ENCODE peak calls at places on chromosomes 16 and 17, in seven cellular contexts. One of them, this sample, is unnamed.

GRCh38 chr16:14194706-14195105 is 123.6 kb downstream of the MRTFB start:
- DNase-seq in uterus: no peak
- DNase-seq in GM23338: no peak
- DNase-seq in cardiac muscle cell: no peak
- DNase-seq in A549: no peak
- DNase-seq in neural progenitor cell: no peak
- DNase-seq in mesenchymal stem cell: no peak
- DNase-seq in this sample: no peak

GRCh38 chr17:34816806-34817205 is 144.5 kb downstream of the CCT6B start:
- DNase-seq in A549: no peak
- DNase-seq in cardiac muscle cell: no peak
- DNase-seq in mesenchymal stem cell: no peak
- DNase-seq in neural progenitor cell: peak; percentile 51
- DNase-seq in uterus: no peak
- DNase-seq in GM23338: no peak
- DNase-seq in this sample: no peak

GRCh38 chr17:28963841-28964240 is 12.5 kb upstream of the PHF12 start:
- DNase-seq in cardiac muscle cell: no peak
- DNase-seq in GM23338: no peak
- DNase-seq in uterus: no peak
- DNase-seq in A549: no peak
- DNase-seq in mesenchymal stem cell: no peak
- DNase-seq in neural progenitor cell: no peak
- DNase-seq in this sample: no peak

GRCh38 chr16:12609937-12610699 is 193.6 kb downstream of the CPPED1 start:
- DNase-seq in A549: no peak
- DNase-seq in neural progenitor cell: no peak
- DNase-seq in cardiac muscle cell: no peak
- DNase-seq in mesenchymal stem cell: no peak
- DNase-seq in uterus: no peak
- DNase-seq in GM23338: no peak
- DNase-seq in this sample: no peak

GRCh38 chr17:61568219-61569072 is 22.6 kb downstream of the NACA2 start:
- DNase-seq in A549: peak; percentile 94
- DNase-seq in uterus: no peak
- DNase-seq in mesenchymal stem cell: no peak
- DNase-seq in neural progenitor cell: no peak
- DNase-seq in cardiac muscle cell: no peak
- DNase-seq in GM23338: no peak
- DNase-seq in this sample: no peak

GRCh38 chr17:50174444-50174843 is 8.6 kb downstream of the SGCA start:
- DNase-seq in cardiac muscle cell: no peak
- DNase-seq in neural progenitor cell: no peak
- DNase-seq in A549: no peak
- DNase-seq in mesenchymal stem cell: no peak
- DNase-seq in GM23338: no peak
- DNase-seq in uterus: no peak
- DNase-seq in this sample: no peak

GRCh38 chr17:15944720-15945492 is at the start of gene ADORA2B:
- DNase-seq in uterus: peak; percentile 48
- DNase-seq in mesenchymal stem cell: peak; percentile 83
- DNase-seq in neural progenitor cell: peak; percentile 89
- DNase-seq in A549: peak; percentile 91
- DNase-seq in GM23338: peak; percentile 83
- DNase-seq in cardiac muscle cell: peak; percentile 89
- DNase-seq in this sample: peak; percentile 14

GRCh38 chr17:40242774-40243173 is 23.7 kb downstream of the WIPF2 start:
- DNase-seq in GM23338: no peak
- DNase-seq in neural progenitor cell: no peak
- DNase-seq in cardiac muscle cell: no peak
- DNase-seq in A549: no peak
- DNase-seq in mesenchymal stem cell: no peak
- DNase-seq in uterus: no peak
- DNase-seq in this sample: no peak

GRCh38 chr16:49337814-49338350 is 35.7 kb upstream of the C16orf78 start:
- DNase-seq in uterus: no peak
- DNase-seq in mesenchymal stem cell: no peak
- DNase-seq in cardiac muscle cell: no peak
- DNase-seq in neural progenitor cell: no peak
- DNase-seq in GM23338: no peak
- DNase-seq in A549: no peak
- DNase-seq in this sample: no peak

GRCh38 chr16:6888536-6888935 is 444.1 kb upstream of the RBFOX1 start:
- DNase-seq in cardiac muscle cell: no peak
- DNase-seq in neural progenitor cell: no peak
- DNase-seq in uterus: no peak
- DNase-seq in GM23338: no peak
- DNase-seq in A549: no peak
- DNase-seq in mesenchymal stem cell: no peak
- DNase-seq in this sample: no peak

GRCh38 chr16:81861503-81861902 is 82.4 kb downstream of the PLCG2 start:
- DNase-seq in mesenchymal stem cell: no peak
- DNase-seq in neural progenitor cell: no peak
- DNase-seq in GM23338: no peak
- DNase-seq in uterus: no peak
- DNase-seq in A549: no peak
- DNase-seq in cardiac muscle cell: no peak
- DNase-seq in this sample: no peak

GRCh38 chr16:84572096-84572495 is 45.8 kb downstream of the COTL1 start:
- DNase-seq in GM23338: no peak
- DNase-seq in neural progenitor cell: no peak
- DNase-seq in mesenchymal stem cell: no peak
- DNase-seq in uterus: no peak
- DNase-seq in cardiac muscle cell: no peak
- DNase-seq in A549: no peak
- DNase-seq in this sample: no peak

GRCh38 chr17:14201087-14201486 is 35.6 kb downstream of the CDRT15 start:
- DNase-seq in A549: no peak
- DNase-seq in uterus: no peak
- DNase-seq in GM23338: no peak
- DNase-seq in neural progenitor cell: no peak
- DNase-seq in mesenchymal stem cell: no peak
- DNase-seq in cardiac muscle cell: peak; percentile 44
- DNase-seq in this sample: peak; percentile 76

GRCh38 chr16:81623365-81624102 is 155.6 kb upstream of the PLCG2 start:
- DNase-seq in GM23338: peak; percentile 75
- DNase-seq in A549: peak; percentile 73
- DNase-seq in cardiac muscle cell: peak; percentile 65
- DNase-seq in neural progenitor cell: peak; percentile 73
- DNase-seq in mesenchymal stem cell: peak; percentile 57
- DNase-seq in uterus: no peak
- DNase-seq in this sample: peak; percentile 52

GRCh38 chr17:65170839-65171238 is 33.7 kb downstream of the RGS9 start:
- DNase-seq in GM23338: no peak
- DNase-seq in uterus: no peak
- DNase-seq in cardiac muscle cell: peak; percentile 73
- DNase-seq in A549: no peak
- DNase-seq in neural progenitor cell: no peak
- DNase-seq in mesenchymal stem cell: peak; percentile 60
- DNase-seq in this sample: no peak

GRCh38 chr17:57109393-57110151 is 24.5 kb downstream of the AKAP1 start:
- DNase-seq in A549: no peak
- DNase-seq in uterus: no peak
- DNase-seq in mesenchymal stem cell: no peak
- DNase-seq in cardiac muscle cell: peak; percentile 29
- DNase-seq in GM23338: peak; percentile 63
- DNase-seq in neural progenitor cell: peak; percentile 42
- DNase-seq in this sample: no peak

GRCh38 chr16:77171750-77172635 is 19.0 kb upstream of the MON1B start:
- DNase-seq in A549: peak; percentile 65
- DNase-seq in cardiac muscle cell: peak; percentile 76
- DNase-seq in GM23338: peak; percentile 82
- DNase-seq in mesenchymal stem cell: peak; percentile 62
- DNase-seq in uterus: no peak
- DNase-seq in neural progenitor cell: peak; percentile 75
- DNase-seq in this sample: no peak

GRCh38 chr16:67594956-67595355 is 32.6 kb downstream of the CTCF start:
- DNase-seq in cardiac muscle cell: peak; percentile 79
- DNase-seq in GM23338: peak; percentile 56
- DNase-seq in mesenchymal stem cell: peak; percentile 13
- DNase-seq in neural progenitor cell: no peak
- DNase-seq in uterus: no peak
- DNase-seq in A549: no peak
- DNase-seq in this sample: no peak

GRCh38 chr16:85583491-85584181 is 29.5 kb upstream of the GSE1 start:
- DNase-seq in A549: no peak
- DNase-seq in neural progenitor cell: peak; percentile 83
- DNase-seq in mesenchymal stem cell: peak; percentile 97
- DNase-seq in cardiac muscle cell: peak; percentile 53
- DNase-seq in uterus: no peak
- DNase-seq in GM23338: no peak
- DNase-seq in this sample: no peak

GRCh38 chr16:85313541-85314208 is 201.4 kb upstream of the CIBAR2 start:
- DNase-seq in cardiac muscle cell: peak; percentile 11
- DNase-seq in A549: no peak
- DNase-seq in neural progenitor cell: no peak
- DNase-seq in GM23338: no peak
- DNase-seq in uterus: no peak
- DNase-seq in mesenchymal stem cell: peak; percentile 70
- DNase-seq in this sample: no peak

GRCh38 chr17:67606471-67606870 is 111.3 kb upstream of the NOL11 start:
- DNase-seq in GM23338: no peak
- DNase-seq in uterus: no peak
- DNase-seq in cardiac muscle cell: peak; percentile 49
- DNase-seq in neural progenitor cell: no peak
- DNase-seq in mesenchymal stem cell: no peak
- DNase-seq in A549: no peak
- DNase-seq in this sample: no peak

GRCh38 chr16:80984124-80984892 is 22.4 kb downstream of the CMC2 start:
- DNase-seq in neural progenitor cell: no peak
- DNase-seq in A549: no peak
- DNase-seq in uterus: no peak
- DNase-seq in GM23338: no peak
- DNase-seq in mesenchymal stem cell: no peak
- DNase-seq in cardiac muscle cell: no peak
- DNase-seq in this sample: no peak

GRCh38 chr17:17729620-17730249 is 48.5 kb downstream of the RAI1 start:
- DNase-seq in GM23338: peak; percentile 81
- DNase-seq in neural progenitor cell: peak; percentile 59
- DNase-seq in uterus: no peak
- DNase-seq in cardiac muscle cell: no peak
- DNase-seq in mesenchymal stem cell: peak; percentile 23
- DNase-seq in A549: peak; percentile 79
- DNase-seq in this sample: peak; percentile 53

GRCh38 chr17:41367426-41368075 is 2.1 kb downstream of the KRT33B start:
- DNase-seq in uterus: peak; percentile 23
- DNase-seq in cardiac muscle cell: peak; percentile 9
- DNase-seq in GM23338: no peak
- DNase-seq in neural progenitor cell: no peak
- DNase-seq in mesenchymal stem cell: peak; percentile 60
- DNase-seq in A549: peak; percentile 25
- DNase-seq in this sample: no peak

GRCh38 chr16:31861415-31861814 is 12.2 kb upstream of the ZNF267 start:
- DNase-seq in mesenchymal stem cell: no peak
- DNase-seq in neural progenitor cell: no peak
- DNase-seq in uterus: no peak
- DNase-seq in cardiac muscle cell: no peak
- DNase-seq in GM23338: no peak
- DNase-seq in A549: no peak
- DNase-seq in this sample: peak; percentile 40
- H3K4me3 ChIP-seq in mesenchymal stem cell: no peak overlapping the region
- H3K4me3 ChIP-seq in neural progenitor cell: no peak overlapping the region
- H3K4me3 ChIP-seq in uterus: no peak overlapping the region
- H3K4me3 ChIP-seq in cardiac muscle cell: no peak overlapping the region
- H3K4me3 ChIP-seq in GM23338: no peak overlapping the region
- H3K4me3 ChIP-seq in A549: no peak overlapping the region
- H3K4me3 ChIP-seq in this sample: no peak overlapping the region

GRCh38 chr17:73359987-73360410 is 48.2 kb upstream of the CDC42EP4 start:
- DNase-seq in neural progenitor cell: peak; percentile 65
- DNase-seq in uterus: no peak
- DNase-seq in A549: no peak
- DNase-seq in GM23338: peak; percentile 91
- DNase-seq in mesenchymal stem cell: peak; percentile 24
- DNase-seq in cardiac muscle cell: no peak
- DNase-seq in this sample: no peak
- H3K27ac ChIP-seq in neural progenitor cell: no peak overlapping the region
- H3K27ac ChIP-seq in uterus: no peak overlapping the region
- H3K27ac ChIP-seq in A549: no peak overlapping the region
- H3K27ac ChIP-seq in GM23338: peak overlapping the region; percentile 84
- H3K27ac ChIP-seq in mesenchymal stem cell: no peak overlapping the region
- H3K27ac ChIP-seq in cardiac muscle cell: no peak overlapping the region
- H3K27ac ChIP-seq in this sample: no peak overlapping the region

GRCh38 chr17:78716814-78717393 is 65.2 kb downstream of the CYTH1 start:
- DNase-seq in mesenchymal stem cell: no peak
- DNase-seq in A549: peak; percentile 85
- DNase-seq in neural progenitor cell: peak; percentile 57
- DNase-seq in cardiac muscle cell: peak; percentile 54
- DNase-seq in uterus: peak; percentile 56
- DNase-seq in GM23338: peak; percentile 36
- DNase-seq in this sample: peak; percentile 29

GRCh38 chr17:78716292-78716691 is 65.8 kb downstream of the CYTH1 start:
- DNase-seq in cardiac muscle cell: no peak
- DNase-seq in mesenchymal stem cell: no peak
- DNase-seq in neural progenitor cell: no peak
- DNase-seq in GM23338: no peak
- DNase-seq in uterus: no peak
- DNase-seq in A549: no peak
- DNase-seq in this sample: no peak

GRCh38 chr17:78718575-78719209 is 63.4 kb downstream of the CYTH1 start:
- DNase-seq in neural progenitor cell: no peak
- DNase-seq in mesenchymal stem cell: no peak
- DNase-seq in cardiac muscle cell: no peak
- DNase-seq in A549: no peak
- DNase-seq in GM23338: no peak
- DNase-seq in uterus: no peak
- DNase-seq in this sample: no peak

GRCh38 chr17:78715876-78716275 is 66.2 kb downstream of the CYTH1 start:
- DNase-seq in neural progenitor cell: no peak
- DNase-seq in uterus: no peak
- DNase-seq in GM23338: no peak
- DNase-seq in mesenchymal stem cell: no peak
- DNase-seq in A549: no peak
- DNase-seq in cardiac muscle cell: no peak
- DNase-seq in this sample: no peak

DNA sequence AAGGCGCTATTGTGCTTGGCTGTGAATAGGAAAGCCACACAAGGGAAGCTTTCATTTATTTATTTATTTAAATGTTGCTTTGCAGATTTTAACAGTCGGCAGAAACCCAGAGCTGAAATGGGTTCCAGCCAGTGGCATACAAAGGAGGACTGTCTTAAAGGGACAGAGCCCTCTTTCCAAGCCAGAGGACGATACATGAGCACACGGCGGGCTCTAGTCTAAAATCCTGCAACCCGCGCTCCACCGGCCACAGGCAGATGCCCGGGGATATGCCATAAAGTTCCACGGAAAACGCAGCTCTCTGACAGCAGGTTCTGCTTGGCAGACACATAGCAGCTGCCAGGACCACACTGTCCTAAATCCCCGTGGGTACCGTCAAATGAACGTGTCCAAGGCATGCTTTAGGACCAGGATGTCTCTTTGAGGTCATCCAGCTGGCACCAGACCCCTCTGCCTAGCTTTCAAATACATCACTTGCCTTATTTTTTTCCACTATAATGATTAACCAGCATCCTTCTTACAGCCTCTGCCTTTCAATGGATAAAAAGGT is 64.6 kb downstream of the CYTH1 start:
- DNase-seq in A549: peak; percentile 74
- DNase-seq in GM23338: peak; percentile 37
- DNase-seq in neural progenitor cell: no peak
- DNase-seq in mesenchymal stem cell: no peak
- DNase-seq in cardiac muscle cell: peak; percentile 64
- DNase-seq in uterus: peak; percentile 28
- DNase-seq in this sample: no peak
- H3K4me3 ChIP-seq in A549: peak overlapping the region; percentile 42
- H3K4me3 ChIP-seq in GM23338: peak overlapping the region; percentile 20
- H3K4me3 ChIP-seq in neural progenitor cell: peak overlapping the region; percentile 47
- H3K4me3 ChIP-seq in mesenchymal stem cell: no peak overlapping the region
- H3K4me3 ChIP-seq in cardiac muscle cell: no peak overlapping the region
- H3K4me3 ChIP-seq in uterus: peak overlapping the region; percentile 39
- H3K4me3 ChIP-seq in this sample: no peak overlapping the region

GRCh38 chr16:4947722-4948503 is 10.2 kb upstream of the SEC14L5 start:
- DNase-seq in neural progenitor cell: peak; percentile 92
- DNase-seq in cardiac muscle cell: peak; percentile 14
- DNase-seq in GM23338: peak; percentile 75
- DNase-seq in A549: no peak
- DNase-seq in uterus: no peak
- DNase-seq in mesenchymal stem cell: no peak
- DNase-seq in this sample: no peak
- H3K27ac ChIP-seq in neural progenitor cell: peak overlapping the region; percentile 82
- H3K27ac ChIP-seq in cardiac muscle cell: no peak overlapping the region
- H3K27ac ChIP-seq in GM23338: peak overlapping the region; percentile 90
- H3K27ac ChIP-seq in A549: peak overlapping the region; percentile 16
- H3K27ac ChIP-seq in uterus: no peak overlapping the region
- H3K27ac ChIP-seq in mesenchymal stem cell: peak overlapping the region; percentile 81
- H3K27ac ChIP-seq in this sample: no peak overlapping the region

This sample was measured in CD4-positive, alpha-beta memory T cell.